ENCODE peak calls at places on chromosomes 2 and 18, in four cellular contexts. L is pancreas, K is progenitor cell of endocrine pancreas, U is GM06990. P is an unnamed sample.

GRCh38 chr2:15546297-15547098 is 14.6 kb downstream of the NBAS start:
- DNase-seq in L (no peak), U (no peak), K (no peak), P (no peak)

GRCh38 chr2:171469176-171469575 is 35.1 kb downstream of the DCAF17 start:
- DNase-seq in L (no peak), K (no peak), U (no peak), P (no peak)

GRCh38 chr18:48227206-48227605 is 182.0 kb downstream of the ZBTB7C start:
- DNase-seq in U (no peak), K (no peak), L (no peak), P (no peak)

GRCh38 chr18:24014986-24015896 is 687 bp downstream of the TTC39C start:
- DNase-seq in K (no peak), L (peak; percentile 47), U (peak; percentile 63), P (peak; percentile 35)

GRCh38 chr2:20249170-20249569 is 24.2 kb upstream of the SDC1 start:
- DNase-seq in K (no peak), U (no peak), L (no peak), P (no peak)

GRCh38 chr2:42086500-42086953 is 38.7 kb downstream of the PKDCC start:
- DNase-seq in U (no peak), K (peak; percentile 33), L (peak; percentile 65), P (peak; percentile 50)

GRCh38 chr2:185738679-185739472 is at the start of gene FSIP2:
- DNase-seq in U (peak; percentile 83), K (peak; percentile 95), L (peak; percentile 89), P (peak; percentile 88)

GRCh38 chr2:237432484-237433092 is 18.6 kb upstream of the COL6A3 start:
- DNase-seq in K (no peak), L (no peak), U (no peak), P (no peak)

GRCh38 chr2:127061377-127062273 is 45.3 kb downstream of the BIN1 start:
- DNase-seq in K (no peak), L (no peak), U (no peak), P (no peak)

GRCh38 chr2:71807969-71808451 is 339.7 kb downstream of the CYP26B1 start:
- DNase-seq in U (no peak), L (no peak), K (no peak), P (no peak)

GRCh38 chr2:237723613-237724012 is 75.0 kb upstream of the RBM44 start:
- DNase-seq in U (no peak), K (no peak), L (no peak), P (peak; percentile 22)

GRCh38 chr2:55144922-55145820 is 86.9 kb downstream of the CLHC1 start:
- DNase-seq in K (no peak), U (no peak), L (no peak), P (no peak)

GRCh38 chr2:57936216-57936615 is 110.4 kb upstream of the VRK2 start:
- DNase-seq in K (no peak), L (no peak), U (no peak), P (no peak)

GRCh38 chr2:30232027-30232800 is 880 bp downstream of the LBH start:
- DNase-seq in L (peak; percentile 35), K (peak; percentile 59), U (peak; percentile 86), P (peak; percentile 44)

GRCh38 chr2:88554189-88554588 is 73.1 kb downstream of the EIF2AK3 start:
- DNase-seq in U (no peak), L (no peak), K (no peak), P (no peak)
- TF ChIP-seq CTCF in U (no peak), L (no peak), K (peak; percentile 49), P (no peak)

GRCh38 chr2:43455735-43456642 is 139.8 kb downstream of the THADA start:
- DNase-seq in U (peak; percentile 48), K (no peak), L (no peak), P (no peak)
- TF ChIP-seq CTCF in U (no peak), K (no peak), L (no peak), P (no peak)

GRCh38 chr2:154686162-154686561 is 12.3 kb upstream of the KCNJ3 start:
- DNase-seq in L (no peak), U (no peak), K (no peak), P (no peak)
- TF ChIP-seq CTCF in L (no peak), U (no peak), K (no peak), P (no peak)

GRCh38 chr2:218859556-218859993 is at the start of gene WNT6:
- DNase-seq in K (no peak), L (no peak), U (no peak), P (no peak)
- TF ChIP-seq CTCF in K (no peak), L (no peak), U (no peak), P (no peak)

P was measured in neural crest cell.